ENCODE peak calls at places on chromosomes 16 and 17, in four cellular contexts. G is AG10803, H is GM23338, P is heart left ventricle. D is an unnamed sample.

GRCh38 chr16:88904676-88905365 is 38.4 kb upstream of the PABPN1L start:
- DNase-seq in G (no peak), P (no peak), H (no peak), D (no peak)

GRCh38 chr17:11031787-11032186 is 193.9 kb upstream of the PIRT start:
- DNase-seq in G (no peak), P (no peak), H (peak), D (no peak)

GRCh38 chr16:2517954-2518605 is 2.1 kb upstream of the AMDHD2 start:
- DNase-seq in G (no peak), H (no peak), P (no peak), D (no peak)

GRCh38 chr17:78126895-78127239 is 1.7 kb downstream of the TMC6 start:
- DNase-seq in P (no peak), H (no peak), G (no peak), D (no peak)

GRCh38 chr17:17605083-17605746 is 13.7 kb upstream of the PEMT start:
- DNase-seq in P (no peak), G (peak), H (no peak), D (no peak)

GRCh38 chr17:75623386-75623785 is 9.8 kb upstream of the SMIM5 start:
- DNase-seq in P (no peak), G (peak), H (no peak), D (no peak)

GRCh38 chr16:11011326-11011725 is 67.0 kb downstream of the CLEC16A start:
- DNase-seq in G (no peak), H (no peak), P (no peak), D (no peak)

GRCh38 chr16:83549836-83550569 is 257.8 kb upstream of the HSBP1 start:
- DNase-seq in H (no peak), G (peak), P (no peak), D (no peak)

GRCh38 chr17:63844293-63844672 is 1.8 kb upstream of the SMARCD2 start:
- DNase-seq in G (no peak), H (no peak), P (no peak), D (no peak)

GRCh38 chr17:30278032-30278431 is 13.7 kb downstream of the BLMH start:
- DNase-seq in H (peak), P (no peak), G (peak), D (peak)

GRCh38 chr17:44363613-44364159 is at the start of gene FAM171A2:
- DNase-seq in P (peak), H (peak), G (peak), D (peak)

GRCh38 chr16:848510-849253 is 48.1 kb upstream of the GNG13 start:
- DNase-seq in P (peak), G (no peak), H (no peak), D (no peak)
- H3K4me3 ChIP-seq in P (no peak), G (no peak), H (no peak), D (no peak)

DNA sequence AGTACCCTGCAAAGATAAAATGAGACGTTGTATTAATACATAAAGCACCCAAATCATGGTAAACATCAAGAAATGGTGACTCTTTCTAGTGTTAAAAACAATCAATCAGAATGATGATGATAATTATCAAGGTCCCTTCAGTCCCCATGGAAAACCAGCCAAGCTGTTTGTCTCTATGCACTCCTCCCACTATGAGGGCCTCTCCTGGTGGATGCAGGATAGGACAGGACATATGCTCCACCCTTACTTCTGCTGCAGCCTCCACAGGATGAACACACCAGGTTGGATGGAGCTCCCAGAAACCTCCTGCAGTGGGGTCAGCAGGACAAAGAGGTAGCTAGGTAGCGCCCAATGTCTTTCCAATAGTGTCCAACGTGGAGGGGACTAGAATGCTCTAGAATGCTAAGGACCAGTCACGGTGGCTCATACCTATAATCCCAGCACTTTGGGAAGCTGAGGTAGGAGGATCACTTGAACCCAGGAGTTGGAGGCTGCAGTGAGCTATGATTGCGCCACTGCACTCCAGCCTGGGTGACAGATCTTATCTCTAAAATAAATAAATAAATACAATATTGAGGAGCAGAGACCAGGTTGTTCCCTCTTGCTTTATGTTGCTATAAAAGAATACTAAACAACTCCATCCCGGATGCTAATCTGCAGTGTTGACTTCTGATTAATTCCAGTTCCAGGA is 9.9 kb upstream of the KDM8 start:
- DNase-seq in G (no peak), P (no peak), H (no peak), D (no peak)
- TF ChIP-seq CTCF in G (peak), P (no peak), H (no peak), D (peak)

DNA sequence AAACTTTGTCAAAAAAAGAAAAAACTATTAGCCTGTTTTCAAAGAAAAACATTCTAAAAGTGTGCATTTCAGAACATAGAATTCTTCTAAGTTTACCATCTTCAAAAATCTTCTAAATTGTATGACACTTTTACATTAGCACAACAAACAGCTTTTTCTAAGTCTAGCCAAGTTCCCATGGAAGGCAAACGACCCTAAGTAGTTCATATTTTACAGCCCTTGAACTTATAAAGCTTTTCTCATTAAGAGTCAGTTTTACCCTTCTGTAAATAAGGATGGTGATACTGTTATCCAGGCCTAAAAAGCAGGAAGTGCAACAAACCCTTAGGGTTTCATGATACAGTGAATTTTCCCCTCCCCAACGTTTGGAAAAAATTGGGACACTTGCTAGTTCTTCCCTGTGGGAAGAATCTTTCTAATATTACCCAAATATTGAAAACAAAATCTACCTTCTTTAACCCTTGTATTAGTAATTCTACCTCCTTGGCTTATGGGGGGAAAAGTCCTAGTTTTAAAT is 4.0 kb upstream of the ARL6IP1 start:
- DNase-seq in G (no peak), P (no peak), H (no peak), D (no peak)
- H3K4me3 ChIP-seq in G (no peak), P (no peak), H (peak), D (no peak)

GRCh38 chr17:8574687-8575086 is 55.8 kb downstream of the MYH10 start:
- DNase-seq in H (peak), G (no peak), P (peak), D (peak)

GRCh38 chr17:8576895-8577294 is 53.6 kb downstream of the MYH10 start:
- DNase-seq in G (no peak), P (no peak), H (no peak), D (no peak)

GRCh38 chr17:8577868-8578267 is 52.7 kb downstream of the MYH10 start:
- DNase-seq in H (no peak), G (no peak), P (no peak), D (no peak)

DNA sequence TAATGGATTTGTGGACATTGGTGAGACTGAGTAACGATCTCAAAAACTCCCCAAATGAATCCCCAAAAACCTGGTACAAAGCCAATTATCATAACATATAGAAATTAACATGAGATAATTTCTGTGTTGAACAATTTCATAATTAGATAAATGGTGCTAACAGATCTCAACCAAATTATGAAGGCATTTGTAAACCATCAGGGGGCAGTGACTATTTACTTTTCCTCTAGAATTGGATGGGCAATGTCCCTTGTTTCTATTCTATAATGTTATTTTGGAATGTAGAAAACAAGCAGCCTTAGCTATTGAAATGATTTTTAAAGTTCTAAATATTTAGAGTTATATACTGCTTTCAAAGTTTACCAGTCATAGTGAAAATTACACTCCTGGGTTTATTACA is 57.8 kb downstream of the MYH10 start:
- DNase-seq in G (peak), P (no peak), H (no peak), D (peak)
- TF ChIP-seq CTCF in G (peak), P (peak), H (peak), D (peak)

DNA sequence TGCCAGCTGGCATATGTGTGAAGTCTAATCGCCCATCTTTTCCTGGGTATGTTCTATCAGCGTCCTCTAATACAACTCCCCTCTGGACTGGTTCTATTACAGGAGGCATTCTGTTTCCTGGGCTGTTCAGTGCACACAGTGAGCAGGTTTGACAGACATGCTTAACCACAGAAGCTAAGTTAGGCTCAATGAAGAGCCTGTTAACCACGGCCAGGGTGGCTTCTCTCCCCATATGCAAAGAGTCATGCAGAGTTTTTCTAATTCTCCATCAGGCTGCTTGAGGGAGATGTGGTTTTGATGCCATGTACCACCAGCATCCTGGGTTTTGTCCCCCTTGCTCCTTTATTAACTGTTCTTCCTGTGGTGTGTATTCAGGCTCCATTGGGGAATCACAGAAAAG is 57.2 kb upstream of the ALOX12 start:
- DNase-seq in P (no peak), H (no peak), G (no peak), D (no peak)
- H3K4me3 ChIP-seq in P (no peak), H (no peak), G (no peak), D (no peak)

GRCh38 chr17:19867654-19868395 is at the start of gene ULK2:
- DNase-seq in G (peak), H (peak), P (peak), D (peak)

DNA sequence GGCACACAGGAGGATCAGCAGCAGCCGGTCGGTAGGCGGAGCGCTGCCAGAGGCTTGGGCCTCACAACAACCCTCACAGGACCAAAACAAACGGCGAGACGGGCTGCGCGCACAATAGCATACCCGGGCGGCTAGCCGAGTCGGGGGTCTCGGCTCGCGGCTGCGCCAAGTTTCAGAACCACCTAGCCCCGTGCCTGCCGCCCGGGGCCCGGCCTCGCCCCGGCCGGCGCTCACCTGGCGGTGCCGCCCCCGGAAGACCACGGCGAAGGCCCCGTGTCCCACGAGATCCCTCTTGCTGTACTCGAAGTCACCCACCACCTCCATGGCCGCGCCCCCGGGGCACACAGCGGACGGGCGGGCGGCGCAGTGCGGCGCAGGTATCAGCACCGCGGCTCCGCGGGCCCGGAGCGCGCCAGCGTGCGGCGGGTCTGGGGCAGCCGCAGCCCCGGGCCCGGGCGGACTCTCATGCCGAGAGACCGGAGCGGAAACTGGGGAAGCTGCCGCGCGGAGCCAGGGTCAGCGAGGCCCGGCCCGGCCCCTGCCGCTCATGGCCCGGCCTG is 562 bp downstream of the ULK2 start:
- DNase-seq in G (peak), P (peak), H (peak), D (peak)
- TF ChIP-seq CTCF in G (peak), P (no peak), H (peak), D (peak)

D was measured in fibroblast of mammary gland.